ENCODE peak calls at places on chromosomes 2 and 18, in four cellular contexts. T, W, Z and X are unnamed samples.

GRCh38 chr2:12701786-12702660 is 14.7 kb upstream of the TRIB2 start:
- DNase-seq in T (no peak), Z (no peak), W (no peak), X (no peak)

GRCh38 chr2:73925033-73925704 is 1.5 kb upstream of the DGUOK start:
- DNase-seq in W (no peak), T (no peak), Z (peak), X (no peak)

GRCh38 chr2:217045725-217046475 is 186.0 kb upstream of the TNP1 start:
- DNase-seq in Z (no peak), W (no peak), T (no peak), X (no peak)

GRCh38 chr18:13500891-13501887 is 225.2 kb downstream of the FAM210A start:
- DNase-seq in T (peak), Z (no peak), W (peak), X (peak)

GRCh38 chr2:237474511-237474911 is 12.5 kb upstream of the MLPH start:
- DNase-seq in T (no peak), Z (no peak), W (no peak), X (no peak)

GRCh38 chr2:202373490-202373889 is 2.6 kb upstream of the BMPR2 start:
- DNase-seq in Z (no peak), W (no peak), T (no peak), X (no peak)

GRCh38 chr2:178819147-178819875 is 12.1 kb upstream of the TTN start:
- DNase-seq in T (no peak), Z (no peak), W (no peak), X (no peak)

GRCh38 chr2:162403884-162404283 is 60.0 kb downstream of the GCA start:
- DNase-seq in T (no peak), W (peak), Z (no peak), X (no peak)

GRCh38 chr2:200406379-200406778 is 99.9 kb downstream of the SPATS2L start:
- DNase-seq in T (no peak), Z (no peak), W (no peak), X (peak)

GRCh38 chr2:37436324-37436723 is 91.9 kb downstream of the QPCT start:
- DNase-seq in T (no peak), Z (no peak), W (no peak), X (no peak)

GRCh38 chr2:72973566-72974435 is 56.5 kb downstream of the EMX1 start:
- DNase-seq in W (peak), T (peak), Z (peak), X (peak)

GRCh38 chr2:3248754-3249476 is 128.7 kb downstream of the EIPR1 start:
- DNase-seq in W (no peak), T (no peak), Z (no peak), X (no peak)

GRCh38 chr2:202133556-202134245 is 60.6 kb downstream of the KIAA2012 start:
- DNase-seq in Z (no peak), W (no peak), T (no peak), X (no peak)

GRCh38 chr18:59008302-59008974 is 131.2 kb upstream of the SEC11C start:
- DNase-seq in T (no peak), Z (peak), W (no peak), X (peak)

GRCh38 chr18:78237864-78238263 is 741.8 kb upstream of the SALL3 start:
- DNase-seq in Z (no peak), W (no peak), T (no peak), X (no peak)

GRCh38 chr18:63421514-63421913 is 762 bp downstream of the VPS4B start:
- DNase-seq in Z (no peak), T (no peak), W (no peak), X (no peak)

GRCh38 chr2:3620834-3621233 is 25.9 kb downstream of the COLEC11 start:
- DNase-seq in W (no peak), Z (no peak), T (no peak), X (no peak)